ENCODE peak calls at places on chromosomes 4 and X, in nine cellular contexts. A, F, C, L, H, V, D, S and T are unnamed samples.

GRCh38 chr4:175246941-175247340 is 328.8 kb downstream of the ADAM29 start:
- DNase-seq in H (no peak), D (no peak), V (peak; percentile 13), C (no peak), L (no peak), A (no peak), S (no peak), F (no peak), T (no peak)

GRCh38 chr4:141158219-141158618 is 24.9 kb upstream of the RNF150 start:
- DNase-seq in H (peak; percentile 35), D (no peak), C (no peak), L (no peak), S (no peak), V (peak; percentile 51), A (no peak), F (peak; percentile 16), T (no peak)

GRCh38 chrX:27163236-27163635 is 299.9 kb downstream of the PPP4R3C start:
- DNase-seq in H (no peak), F (no peak), S (no peak), D (no peak), V (no peak), A (no peak), L (no peak), C (no peak), T (no peak)

GRCh38 chr4:6192245-6192644 is 8.1 kb downstream of the JAKMIP1 start:
- DNase-seq in L (no peak), F (no peak), S (no peak), V (peak; percentile 19), C (no peak), H (no peak), D (no peak), A (no peak), T (no peak)

GRCh38 chr4:41196633-41197332 is 17.6 kb downstream of the APBB2 start:
- DNase-seq in S (no peak), D (no peak), V (no peak), F (no peak), C (no peak), A (no peak), L (no peak), H (no peak), T (no peak)

GRCh38 chr4:69134471-69134870 is 38.2 kb downstream of the UGT2B7 start:
- DNase-seq in C (no peak), A (no peak), H (no peak), V (no peak), F (no peak), L (no peak), S (no peak), D (no peak), T (no peak)

GRCh38 chrX:83004012-83004411 is 504.1 kb upstream of the POU3F4 start:
- DNase-seq in L (no peak), V (no peak), H (no peak), C (no peak), D (no peak), A (no peak), S (no peak), F (no peak), T (no peak)

GRCh38 chr4:122045533-122045932 is 93.7 kb upstream of the TRPC3 start:
- DNase-seq in H (no peak), S (no peak), D (no peak), L (no peak), A (peak; percentile 12), C (peak; percentile 70), V (peak; percentile 97), F (no peak), T (peak; percentile 82)

GRCh38 chr4:118740869-118741268 is 55.7 kb downstream of the METTL14 start:
- DNase-seq in C (no peak), D (no peak), F (peak; percentile 1), V (peak; percentile 36), H (peak; percentile 42), L (no peak), S (no peak), A (no peak), T (no peak)

GRCh38 chrX:112768563-112768962 is 72.1 kb downstream of the AMOT start:
- DNase-seq in S (no peak), A (no peak), C (no peak), L (no peak), F (no peak), V (no peak), D (no peak), H (no peak), T (no peak)

GRCh38 chrX:112774142-112774541 is 66.5 kb downstream of the AMOT start:
- DNase-seq in F (no peak), V (no peak), A (no peak), D (no peak), H (no peak), C (no peak), L (no peak), S (no peak), T (no peak)

GRCh38 chrX:112766774-112767173 is 73.9 kb downstream of the AMOT start:
- DNase-seq in H (no peak), V (no peak), F (no peak), D (no peak), L (no peak), S (no peak), A (no peak), C (no peak), T (no peak)

DNA sequence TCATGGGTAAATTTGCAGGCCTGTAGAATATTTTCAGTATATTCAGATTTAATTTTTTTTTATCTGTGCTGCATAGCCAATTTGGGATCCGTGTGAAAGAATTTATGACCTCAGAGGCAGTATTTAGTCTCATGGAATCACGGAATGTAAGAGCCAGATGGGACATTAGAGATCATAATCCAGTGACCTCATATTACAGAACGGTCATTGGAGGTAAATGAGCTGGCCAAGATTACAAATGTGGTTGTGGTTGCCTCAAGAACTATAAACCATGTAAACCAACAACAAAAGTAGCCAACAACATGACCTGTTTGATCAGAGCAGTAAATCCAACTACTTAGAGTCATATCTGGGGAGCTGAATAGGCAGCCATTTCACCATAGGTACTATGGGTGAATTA is 71.6 kb downstream of the AMOT start:
- DNase-seq in C (no peak), S (no peak), L (no peak), D (no peak), V (no peak), H (no peak), A (no peak), F (no peak), T (no peak)
- H3K27ac ChIP-seq in C (no peak overlapping the region), S (no peak overlapping the region), L (no peak overlapping the region), D (no peak overlapping the region), V (no peak overlapping the region), H (no peak overlapping the region), A (no peak overlapping the region), F (no peak overlapping the region), T (no peak overlapping the region)

DNA sequence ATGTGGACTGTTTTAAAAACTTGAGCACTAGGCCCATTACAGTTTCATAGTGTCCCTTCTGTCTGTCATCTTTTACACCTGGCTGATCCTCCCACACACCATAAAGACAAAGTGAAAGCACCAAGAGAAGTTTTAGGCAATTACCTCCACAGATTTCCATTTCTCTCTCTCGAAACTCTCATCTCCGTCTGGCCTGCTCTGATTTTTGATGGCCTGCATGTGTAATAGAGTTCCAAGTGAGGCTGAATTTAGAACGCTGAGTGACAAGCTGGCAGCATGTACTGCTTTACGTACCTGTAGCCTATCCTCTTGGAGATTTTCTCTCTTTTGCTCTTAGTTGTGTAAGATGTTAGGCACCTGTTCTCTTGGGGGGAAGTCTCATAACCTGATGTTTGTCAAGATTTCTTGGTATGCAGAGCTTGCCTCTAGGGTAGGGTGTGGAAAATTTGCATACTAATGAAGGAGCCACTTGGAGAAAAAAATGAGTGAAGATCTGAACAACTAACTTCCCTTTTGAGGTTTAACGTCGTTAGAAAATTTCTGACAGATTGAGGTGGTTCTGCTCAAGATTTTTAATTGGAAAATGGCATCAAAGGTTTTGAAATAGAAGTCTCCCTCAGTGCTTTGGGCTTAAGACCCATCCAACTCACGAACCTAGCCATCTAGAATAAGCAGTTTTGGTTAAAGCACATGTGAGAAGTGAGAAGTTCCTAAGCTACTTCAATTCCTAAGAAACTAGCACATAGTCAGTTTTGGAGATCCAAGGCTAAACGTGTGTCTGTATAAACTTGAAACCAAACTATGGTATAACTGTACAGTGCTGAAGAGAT is 57.6 kb upstream of the RAP1GDS1 start:
- DNase-seq in L (no peak), V (no peak), F (no peak), D (no peak), A (no peak), H (no peak), C (no peak), S (no peak), T (no peak)
- H3K27ac ChIP-seq in L (no peak overlapping the region), V (no peak overlapping the region), F (no peak overlapping the region), D (no peak overlapping the region), A (no peak overlapping the region), H (no peak overlapping the region), C (no peak overlapping the region), S (no peak overlapping the region), T (no peak overlapping the region)

GRCh38 chr4:3672465-3672831 is 93.7 kb upstream of the ADRA2C start:
- DNase-seq in F (no peak), S (no peak), D (no peak), V (no peak), H (no peak), L (no peak), C (peak; percentile 23), A (no peak), T (no peak)
- H3K27ac ChIP-seq in F (no peak overlapping the region), S (no peak overlapping the region), D (no peak overlapping the region), V (no peak overlapping the region), H (no peak overlapping the region), L (no peak overlapping the region), C (no peak overlapping the region), A (no peak overlapping the region), T (no peak overlapping the region)

GRCh38 chr4:128782076-128782715 is 27.3 kb upstream of the JADE1 start:
- DNase-seq in C (no peak), D (peak; percentile 50), S (peak; percentile 51), L (no peak), A (no peak), V (peak; percentile 33), H (peak; percentile 24), F (no peak), T (no peak)
- H3K27ac ChIP-seq in C (no peak overlapping the region), D (no peak overlapping the region), S (peak overlapping the region; percentile 15), L (no peak overlapping the region), A (no peak overlapping the region), V (no peak overlapping the region), H (no peak overlapping the region), F (peak overlapping the region; percentile 2), T (no peak overlapping the region)

DNA sequence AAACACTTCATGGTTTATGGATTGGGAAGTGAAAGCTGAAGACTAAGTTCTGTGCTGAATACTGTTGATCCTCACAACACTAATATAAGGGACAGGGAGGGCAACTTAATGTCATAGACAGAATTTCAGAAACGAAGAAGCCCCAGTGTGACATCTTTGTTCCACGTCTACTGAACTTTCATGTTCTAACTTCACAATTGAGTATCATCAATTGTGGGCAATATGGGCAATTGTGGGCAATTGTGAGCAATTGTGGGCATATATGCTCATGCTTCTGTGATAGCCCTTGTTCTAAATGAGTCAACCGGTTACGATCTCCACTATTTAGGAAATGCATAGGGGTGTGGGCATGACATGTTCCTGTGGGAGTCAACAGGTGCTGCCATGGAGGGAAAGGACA is 33.7 kb downstream of the CYBB start:
- DNase-seq in H (no peak), C (no peak), L (no peak), V (peak; percentile 12), F (no peak), A (no peak), D (no peak), S (no peak), T (no peak)
- H3K27ac ChIP-seq in H (no peak overlapping the region), C (no peak overlapping the region), L (no peak overlapping the region), V (no peak overlapping the region), F (no peak overlapping the region), A (no peak overlapping the region), D (no peak overlapping the region), S (no peak overlapping the region), T (no peak overlapping the region)

GRCh38 chr4:183100827-183101226 is 1.8 kb downstream of the WWC2 start:
- DNase-seq in A (no peak), L (no peak), V (peak; percentile 16), H (peak; percentile 28), S (no peak), C (no peak), D (no peak), F (no peak), T (no peak)
- H3K27ac ChIP-seq in A (no peak overlapping the region), L (no peak overlapping the region), V (no peak overlapping the region), H (no peak overlapping the region), S (no peak overlapping the region), C (peak overlapping the region; percentile 27), D (no peak overlapping the region), F (no peak overlapping the region), T (no peak overlapping the region)